ENCODE peak calls at places on chromosomes 11 and 22, in nine cellular contexts. S is brain microvascular endothelial cell; T is fibroblast of lung; G is osteoblast; D is CD8-positive, alpha-beta T cell; X is IMR-90; B is heart right ventricle; M is MM.1S; L is lower lobe of right lung. P is an unnamed sample.

GRCh38 chr11:20162340-20162739 is 2.1 kb upstream of the DBX1 start:
- DNase-seq in S (no peak), M (no peak), L (no peak), G (peak), D (no peak), T (no peak), B (no peak), X (no peak), P (peak)

GRCh38 chr11:102810943-102811528 is 13.1 kb upstream of the MMP1 start:
- DNase-seq in D (no peak), X (peak), T (peak), B (no peak), G (peak), M (peak), L (no peak), S (peak), P (no peak)

GRCh38 chr22:26568207-26568706 is 21.7 kb downstream of the TPST2 start:
- DNase-seq in L (no peak), M (no peak), D (no peak), B (no peak), T (peak), X (peak), S (no peak), G (no peak), P (no peak)

GRCh38 chr22:44460287-44461082 is 37.5 kb downstream of the RTL6 start:
- DNase-seq in M (no peak), L (no peak), T (no peak), B (no peak), G (no peak), S (no peak), X (no peak), D (no peak), P (no peak)

GRCh38 chr11:10067629-10068300 is 226.3 kb downstream of the SBF2 start:
- DNase-seq in D (no peak), L (no peak), T (no peak), G (no peak), B (no peak), X (no peak), M (no peak), S (no peak), P (no peak)

GRCh38 chr22:17272511-17272991 is 53.3 kb upstream of the ADA2 start:
- DNase-seq in G (peak), L (peak), B (peak), D (no peak), M (no peak), T (no peak), S (no peak), X (no peak), P (no peak)

GRCh38 chr22:18113680-18114394 is 3.2 kb downstream of the TUBA8 start:
- DNase-seq in M (no peak), G (no peak), D (no peak), S (no peak), B (no peak), L (no peak), T (no peak), X (no peak), P (no peak)

GRCh38 chr11:35812850-35813249 is 131.0 kb upstream of the LDLRAD3 start:
- DNase-seq in D (no peak), L (no peak), M (no peak), T (peak), B (peak), X (no peak), G (no peak), S (no peak), P (no peak)

GRCh38 chr11:35735903-35736302 is 73.3 kb downstream of the TRIM44 start:
- DNase-seq in L (no peak), G (no peak), D (no peak), S (no peak), T (no peak), M (no peak), B (no peak), X (no peak), P (no peak)

GRCh38 chr11:133134561-133135173 is 397.6 kb downstream of the OPCML start:
- DNase-seq in B (peak), L (peak), S (peak), G (no peak), M (peak), X (peak), D (peak), T (peak), P (peak)
- TF ChIP-seq CTCF in B (peak), L (peak), S (peak), G (peak), M (peak), X (peak), D (peak), T (peak), P (peak)

GRCh38 chr22:37121887-37122591 is 12.5 kb upstream of the TMPRSS6 start:
- DNase-seq in G (peak), S (no peak), D (peak), T (peak), L (no peak), B (no peak), M (peak), X (peak), P (peak)
- TF ChIP-seq CTCF in G (no peak), S (peak), D (no peak), T (no peak), L (no peak), B (no peak), M (peak), X (no peak), P (no peak)

DNA sequence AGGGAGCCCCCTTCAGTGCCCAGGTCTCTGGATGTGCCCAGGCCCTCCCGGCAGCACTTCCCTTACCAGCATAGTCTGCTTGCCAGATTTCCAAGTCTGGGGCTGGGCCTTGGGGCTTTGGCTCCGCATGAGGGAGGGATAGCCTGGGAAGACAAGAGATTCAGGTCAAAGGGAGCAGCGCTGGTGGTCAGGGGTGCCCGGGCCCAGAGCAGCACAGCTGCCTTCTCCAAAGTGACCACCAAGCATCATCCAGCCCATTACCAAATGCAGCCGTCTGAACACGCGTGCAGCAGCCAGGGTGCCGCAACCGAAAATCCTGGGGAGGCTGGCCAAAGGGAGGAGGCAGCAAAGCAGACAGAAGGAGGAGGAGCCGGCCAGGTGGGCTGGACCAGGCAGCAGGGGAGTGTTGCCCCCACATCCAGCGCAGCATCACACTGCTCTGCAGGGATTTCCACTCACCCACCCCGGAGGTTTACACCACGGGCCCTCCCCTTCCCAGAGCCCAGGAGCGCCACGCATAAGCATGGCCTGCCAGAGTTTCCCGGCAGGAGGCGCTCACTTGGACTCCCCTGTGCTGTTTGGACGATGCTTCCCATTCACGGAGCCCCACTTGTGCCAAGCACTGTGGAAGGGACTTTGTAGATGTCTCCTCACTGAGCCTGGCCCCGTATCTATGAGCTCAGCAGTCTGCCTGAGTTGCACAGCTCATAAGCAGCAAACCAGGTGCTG is 22.5 kb downstream of the TRIM29 start:
- DNase-seq in M (no peak), X (no peak), S (no peak), G (peak), D (no peak), L (no peak), B (no peak), T (no peak), P (no peak)
- TF ChIP-seq CTCF in M (peak), X (peak), S (peak), G (peak), D (no peak), L (no peak), B (no peak), T (peak), P (no peak)

GRCh38 chr11:45087761-45088160 is 58.7 kb upstream of the PRDM11 start:
- DNase-seq in S (no peak), X (no peak), D (no peak), T (no peak), M (no peak), B (no peak), G (no peak), L (no peak), P (no peak)

GRCh38 chr11:45091563-45092392 is 54.7 kb upstream of the PRDM11 start:
- DNase-seq in L (no peak), B (no peak), T (peak), D (no peak), G (peak), S (no peak), X (no peak), M (no peak), P (no peak)

GRCh38 chr11:45089251-45089650 is 57.2 kb upstream of the PRDM11 start:
- DNase-seq in D (no peak), L (no peak), M (no peak), G (peak), B (peak), T (peak), S (peak), X (peak), P (no peak)

GRCh38 chr11:45090607-45091006 is 55.8 kb upstream of the PRDM11 start:
- DNase-seq in T (no peak), X (no peak), G (no peak), M (no peak), S (no peak), L (no peak), B (no peak), D (no peak), P (no peak)

DNA sequence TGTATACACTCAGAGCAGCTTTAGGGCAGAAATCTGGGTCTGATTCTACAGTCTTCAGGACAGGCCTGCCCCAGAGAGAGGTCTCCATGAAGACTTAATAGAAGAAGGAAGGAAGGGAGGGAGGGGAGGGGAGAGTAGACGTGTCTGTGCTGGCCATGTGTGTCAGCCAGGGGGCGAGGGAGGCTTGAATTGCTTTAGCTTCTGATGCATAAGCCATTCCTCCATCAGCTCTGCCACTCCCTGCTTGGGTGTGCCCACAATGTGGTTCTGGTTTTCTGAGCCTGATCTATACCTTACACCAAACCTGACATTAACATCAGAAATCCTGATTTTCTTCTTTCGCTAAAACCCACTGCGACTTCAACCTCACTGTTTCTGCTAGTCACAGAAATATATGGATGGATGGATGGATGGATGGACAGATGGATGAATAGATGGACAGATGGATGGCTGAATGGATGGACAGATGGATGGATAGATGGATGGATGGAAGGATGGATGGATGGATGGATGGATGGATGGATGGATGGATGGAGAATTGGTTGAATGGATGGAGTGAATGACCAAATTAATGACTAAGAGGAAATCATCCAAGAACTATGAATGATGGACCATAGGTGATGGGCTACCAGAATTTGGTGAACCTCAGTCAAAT is 56.5 kb upstream of the PRDM11 start:
- DNase-seq in X (peak), M (no peak), T (peak), D (no peak), G (no peak), S (peak), B (no peak), L (no peak), P (no peak)
- TF ChIP-seq CTCF in X (peak), M (no peak), T (peak), D (no peak), G (peak), S (peak), B (no peak), L (no peak), P (no peak)

GRCh38 chr11:130480721-130481140 is 32.3 kb downstream of the ADAMTS15 start:
- DNase-seq in M (no peak), B (no peak), T (peak), D (no peak), L (no peak), S (no peak), X (peak), G (peak), P (no peak)
- TF ChIP-seq CTCF in M (no peak), B (no peak), T (no peak), D (no peak), L (no peak), S (no peak), X (no peak), G (no peak), P (no peak)

GRCh38 chr11:96878299-96879051 is 488.7 kb downstream of the JRKL start:
- DNase-seq in G (no peak), B (no peak), L (peak), T (no peak), X (no peak), S (no peak), D (no peak), M (no peak), P (no peak)
- TF ChIP-seq CTCF in G (no peak), B (no peak), L (no peak), T (no peak), X (no peak), S (no peak), D (no peak), M (no peak), P (no peak)

P was measured in GM13977.